ENCODE peak calls at places on chromosomes 11 and 22, in eight cellular contexts. One of them, this sample, is unnamed.
A peak's percentile ranks its signal among the peaks of the same experiment; 100 is the strongest.

GRCh38 chr22:32745251-32745995 is 56.1 kb upstream of the TIMP3 start:
- DNase-seq in K562: no peak
- DNase-seq in HepG2: no peak
- DNase-seq in IMR-90: peak; percentile 55
- DNase-seq in SK-N-SH: peak; percentile 78
- DNase-seq in HCT116: peak; percentile 70
- DNase-seq in A549: no peak
- DNase-seq in GM12878: no peak
- DNase-seq in this sample: no peak

GRCh38 chr22:19868773-19869471 is 14.2 kb upstream of the GNB1L start:
- DNase-seq in K562: no peak
- DNase-seq in HepG2: no peak
- DNase-seq in IMR-90: no peak
- DNase-seq in SK-N-SH: no peak
- DNase-seq in HCT116: no peak
- DNase-seq in A549: no peak
- DNase-seq in GM12878: no peak
- DNase-seq in this sample: peak; percentile 49

GRCh38 chr11:28799316-28799715 is 691.1 kb downstream of the METTL15 start:
- DNase-seq in K562: no peak
- DNase-seq in HepG2: no peak
- DNase-seq in IMR-90: no peak
- DNase-seq in SK-N-SH: no peak
- DNase-seq in HCT116: no peak
- DNase-seq in A549: no peak
- DNase-seq in GM12878: no peak
- DNase-seq in this sample: no peak

GRCh38 chr11:113977701-113978100 is 2.8 kb downstream of the HTR3A start:
- DNase-seq in K562: no peak
- DNase-seq in HepG2: no peak
- DNase-seq in IMR-90: no peak
- DNase-seq in SK-N-SH: no peak
- DNase-seq in HCT116: no peak
- DNase-seq in A549: no peak
- DNase-seq in GM12878: no peak
- DNase-seq in this sample: no peak

GRCh38 chr11:78081583-78081982 is 1.9 kb upstream of the NDUFC2 start:
- DNase-seq in K562: no peak
- DNase-seq in HepG2: no peak
- DNase-seq in IMR-90: no peak
- DNase-seq in SK-N-SH: no peak
- DNase-seq in HCT116: no peak
- DNase-seq in A549: no peak
- DNase-seq in GM12878: no peak
- DNase-seq in this sample: no peak

GRCh38 chr11:90222152-90222458 is 744 bp downstream of the CHORDC1 start:
- DNase-seq in K562: no peak
- DNase-seq in HepG2: no peak
- DNase-seq in IMR-90: no peak
- DNase-seq in SK-N-SH: no peak
- DNase-seq in HCT116: no peak
- DNase-seq in A549: no peak
- DNase-seq in GM12878: no peak
- DNase-seq in this sample: no peak

GRCh38 chr22:30327864-30328345 is 1.2 kb upstream of the TBC1D10A start:
- DNase-seq in K562: peak; percentile 30
- DNase-seq in HepG2: peak; percentile 53
- DNase-seq in IMR-90: no peak
- DNase-seq in SK-N-SH: peak; percentile 35
- DNase-seq in HCT116: peak; percentile 27
- DNase-seq in A549: no peak
- DNase-seq in GM12878: no peak
- DNase-seq in this sample: no peak

GRCh38 chr11:75720639-75721038 is 3.0 kb downstream of the MOGAT2 start:
- DNase-seq in K562: no peak
- DNase-seq in HepG2: no peak
- DNase-seq in IMR-90: no peak
- DNase-seq in SK-N-SH: no peak
- DNase-seq in HCT116: no peak
- DNase-seq in A549: no peak
- DNase-seq in GM12878: no peak
- DNase-seq in this sample: no peak

GRCh38 chr11:63015521-63016215 is at the start of gene SLC22A8:
- DNase-seq in K562: no peak
- DNase-seq in HepG2: peak; percentile 50
- DNase-seq in IMR-90: no peak
- DNase-seq in SK-N-SH: no peak
- DNase-seq in HCT116: no peak
- DNase-seq in A549: no peak
- DNase-seq in GM12878: no peak
- DNase-seq in this sample: no peak

GRCh38 chr11:44538375-44539054 is 26.9 kb upstream of the CD82 start:
- DNase-seq in K562: peak; percentile 85
- DNase-seq in HepG2: peak; percentile 48
- DNase-seq in IMR-90: peak; percentile 56
- DNase-seq in SK-N-SH: peak; percentile 90
- DNase-seq in HCT116: peak; percentile 52
- DNase-seq in A549: peak; percentile 91
- DNase-seq in GM12878: no peak
- DNase-seq in this sample: peak; percentile 92

GRCh38 chr11:79942071-79942470 is 501.2 kb upstream of the TENM4 start:
- DNase-seq in K562: no peak
- DNase-seq in HepG2: no peak
- DNase-seq in IMR-90: peak; percentile 42
- DNase-seq in SK-N-SH: no peak
- DNase-seq in HCT116: no peak
- DNase-seq in A549: no peak
- DNase-seq in GM12878: no peak
- DNase-seq in this sample: no peak

GRCh38 chr11:80872116-80872728 is 1431.4 kb upstream of the TENM4 start:
- DNase-seq in K562: no peak
- DNase-seq in HepG2: no peak
- DNase-seq in IMR-90: no peak
- DNase-seq in SK-N-SH: no peak
- DNase-seq in HCT116: no peak
- DNase-seq in A549: no peak
- DNase-seq in GM12878: no peak
- DNase-seq in this sample: no peak

GRCh38 chr22:50691521-50691920 is 18.9 kb downstream of the SHANK3 start:
- DNase-seq in K562: peak; percentile 25
- DNase-seq in HepG2: peak; percentile 33
- DNase-seq in IMR-90: peak; percentile 44
- DNase-seq in SK-N-SH: no peak
- DNase-seq in HCT116: peak; percentile 29
- DNase-seq in A549: no peak
- DNase-seq in GM12878: peak; percentile 13
- DNase-seq in this sample: no peak

GRCh38 chr11:119337581-119338317 is 2.9 kb downstream of the C1QTNF5 start:
- DNase-seq in K562: peak; percentile 57
- DNase-seq in HepG2: no peak
- DNase-seq in IMR-90: peak; percentile 90
- DNase-seq in SK-N-SH: peak; percentile 74
- DNase-seq in HCT116: no peak
- DNase-seq in A549: no peak
- DNase-seq in GM12878: no peak
- DNase-seq in this sample: no peak

GRCh38 chr11:62394825-62395538 is 23.9 kb upstream of the SCGB1A1 start:
- DNase-seq in K562: peak; percentile 57
- DNase-seq in HepG2: peak; percentile 71
- DNase-seq in IMR-90: peak; percentile 80
- DNase-seq in SK-N-SH: peak; percentile 89
- DNase-seq in HCT116: peak; percentile 61
- DNase-seq in A549: peak; percentile 93
- DNase-seq in GM12878: peak; percentile 28
- DNase-seq in this sample: peak; percentile 82

GRCh38 chr11:8337396-8337795 is 73.7 kb upstream of the LMO1 start:
- DNase-seq in K562: no peak
- DNase-seq in HepG2: no peak
- DNase-seq in IMR-90: no peak
- DNase-seq in SK-N-SH: no peak
- DNase-seq in HCT116: no peak
- DNase-seq in A549: no peak
- DNase-seq in GM12878: no peak
- DNase-seq in this sample: no peak

GRCh38 chr11:8337115-8337386 is 73.4 kb upstream of the LMO1 start:
- DNase-seq in K562: no peak
- DNase-seq in HepG2: no peak
- DNase-seq in IMR-90: no peak
- DNase-seq in SK-N-SH: no peak
- DNase-seq in HCT116: no peak
- DNase-seq in A549: no peak
- DNase-seq in GM12878: no peak
- DNase-seq in this sample: no peak

GRCh38 chr11:8336356-8337114 is 72.9 kb upstream of the LMO1 start:
- DNase-seq in K562: no peak
- DNase-seq in HepG2: no peak
- DNase-seq in IMR-90: no peak
- DNase-seq in SK-N-SH: no peak
- DNase-seq in HCT116: no peak
- DNase-seq in A549: no peak
- DNase-seq in GM12878: no peak
- DNase-seq in this sample: no peak

GRCh38 chr11:8339592-8340022 is 75.9 kb upstream of the LMO1 start:
- DNase-seq in K562: no peak
- DNase-seq in HepG2: no peak
- DNase-seq in IMR-90: no peak
- DNase-seq in SK-N-SH: no peak
- DNase-seq in HCT116: no peak
- DNase-seq in A549: no peak
- DNase-seq in GM12878: no peak
- DNase-seq in this sample: no peak

GRCh38 chr11:8338138-8338537 is 74.5 kb upstream of the LMO1 start:
- DNase-seq in K562: peak; percentile 82
- DNase-seq in HepG2: peak; percentile 18
- DNase-seq in IMR-90: peak; percentile 12
- DNase-seq in SK-N-SH: peak; percentile 94
- DNase-seq in HCT116: peak; percentile 31
- DNase-seq in A549: peak; percentile 77
- DNase-seq in GM12878: no peak
- DNase-seq in this sample: no peak
- TF ChIP-seq RAD21 in K562: peak; percentile 51
- TF ChIP-seq RAD21 in HepG2: peak; percentile 49
- TF ChIP-seq RAD21 in IMR-90: peak; percentile 39
- TF ChIP-seq RAD21 in SK-N-SH: peak; percentile 72
- TF ChIP-seq RAD21 in HCT116: peak; percentile 56
- TF ChIP-seq RAD21 in A549: peak; percentile 39
- TF ChIP-seq RAD21 in GM12878: peak; percentile 52
- TF ChIP-seq RAD21 in this sample: peak; percentile 71

DNA sequence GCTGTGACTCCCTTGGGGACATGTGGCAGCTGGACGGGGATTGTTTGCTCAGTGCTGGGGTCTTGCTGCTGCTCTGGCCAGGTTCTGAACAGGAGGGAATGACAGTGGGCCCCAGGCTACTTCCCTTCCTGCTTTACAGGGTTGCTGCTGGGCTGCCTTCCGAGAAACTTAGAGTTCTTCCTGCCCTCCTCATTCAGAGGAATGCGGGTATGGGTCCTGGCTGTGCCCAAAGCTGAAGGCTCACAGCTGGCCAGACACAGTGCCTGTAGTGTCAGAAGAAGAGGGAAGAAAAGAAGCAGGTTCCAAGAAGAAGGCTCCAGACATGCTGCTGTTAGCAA is 108.3 kb upstream of the PARVA start:
- DNase-seq in K562: no peak
- DNase-seq in HepG2: no peak
- DNase-seq in IMR-90: peak; percentile 68
- DNase-seq in SK-N-SH: peak; percentile 67
- DNase-seq in HCT116: no peak
- DNase-seq in A549: no peak
- DNase-seq in GM12878: no peak
- DNase-seq in this sample: no peak
- TF ChIP-seq RAD21 in K562: no peak
- TF ChIP-seq RAD21 in HepG2: no peak
- TF ChIP-seq RAD21 in IMR-90: no peak
- TF ChIP-seq RAD21 in SK-N-SH: no peak
- TF ChIP-seq RAD21 in HCT116: no peak
- TF ChIP-seq RAD21 in A549: no peak
- TF ChIP-seq RAD21 in GM12878: no peak
- TF ChIP-seq RAD21 in this sample: no peak

DNA sequence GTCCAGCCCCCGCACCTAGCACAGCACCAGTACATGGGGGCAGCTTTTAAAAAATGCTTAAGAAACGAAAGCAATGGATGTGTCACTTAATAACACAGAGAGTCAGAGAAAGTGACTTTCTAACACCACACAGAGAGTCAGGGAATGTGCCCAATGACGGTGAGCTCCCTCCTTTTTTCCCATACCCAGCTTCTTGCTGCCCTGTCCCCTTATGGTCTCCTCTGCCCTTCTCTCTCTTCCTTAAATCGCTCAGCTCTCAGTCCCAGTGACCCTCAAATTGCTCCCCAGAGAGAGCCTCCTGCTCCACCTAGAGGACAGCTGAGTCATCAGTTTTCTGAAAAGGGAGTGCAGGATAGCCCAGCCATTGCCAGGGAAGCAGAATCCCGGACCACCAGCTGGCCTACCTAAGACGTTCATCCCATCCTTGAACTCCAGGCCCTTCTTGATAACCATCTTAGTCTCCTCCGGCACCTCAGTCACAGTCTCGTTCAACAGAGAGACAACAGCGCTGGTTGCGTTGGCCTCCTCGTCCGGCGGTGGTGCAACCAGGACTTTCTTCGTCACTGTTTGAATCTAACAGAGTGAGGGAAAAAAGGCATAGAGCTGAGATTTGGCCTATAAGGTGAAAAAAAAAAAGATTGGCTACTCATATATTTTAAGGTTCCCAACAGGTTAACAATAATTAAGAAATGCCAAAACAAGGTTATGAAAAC is 113.5 kb downstream of the SLC1A2 start:
- DNase-seq in K562: peak; percentile 51
- DNase-seq in HepG2: peak; percentile 12
- DNase-seq in IMR-90: peak; percentile 56
- DNase-seq in SK-N-SH: peak; percentile 63
- DNase-seq in HCT116: peak; percentile 13
- DNase-seq in A549: peak; percentile 46
- DNase-seq in GM12878: no peak
- DNase-seq in this sample: peak; percentile 21
- TF ChIP-seq RAD21 in K562: peak; percentile 69
- TF ChIP-seq RAD21 in HepG2: no peak
- TF ChIP-seq RAD21 in IMR-90: peak; percentile 55
- TF ChIP-seq RAD21 in SK-N-SH: peak; percentile 85
- TF ChIP-seq RAD21 in HCT116: peak; percentile 66
- TF ChIP-seq RAD21 in A549: peak; percentile 54
- TF ChIP-seq RAD21 in GM12878: peak; percentile 93
- TF ChIP-seq RAD21 in this sample: peak; percentile 84

DNA sequence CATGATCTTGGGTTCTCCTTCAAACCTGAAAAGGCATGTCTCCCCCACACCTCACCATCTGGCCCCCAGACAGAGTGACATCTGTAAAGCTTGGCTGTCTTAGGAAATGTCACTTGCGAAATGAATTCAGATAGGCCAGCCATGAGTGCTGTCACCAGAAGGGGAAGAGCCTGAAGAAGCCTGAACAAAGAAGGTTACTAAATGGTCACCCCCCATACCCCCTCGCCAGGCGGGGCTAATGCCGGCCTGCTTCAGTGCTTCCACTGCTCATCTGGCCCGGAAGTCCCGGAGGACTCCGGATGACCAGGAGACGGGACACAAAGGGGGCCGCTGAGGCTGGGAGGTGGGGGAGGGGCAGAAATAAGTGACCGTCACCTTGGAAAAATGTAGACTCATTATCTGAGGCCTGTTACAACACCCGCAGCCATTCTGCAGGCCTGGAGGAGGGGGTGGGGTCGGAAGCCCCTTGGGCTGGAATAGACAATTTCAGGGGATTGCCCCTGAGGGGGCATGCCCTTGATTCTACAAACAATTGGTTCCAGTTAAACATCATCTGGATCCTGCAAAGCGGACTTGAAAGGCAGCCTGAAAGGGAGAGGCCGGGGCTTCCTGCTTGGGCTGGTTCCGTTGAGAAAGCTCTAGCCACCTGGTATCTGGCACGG is 43.2 kb downstream of the NAT10 start:
- DNase-seq in K562: no peak
- DNase-seq in HepG2: no peak
- DNase-seq in IMR-90: no peak
- DNase-seq in SK-N-SH: no peak
- DNase-seq in HCT116: no peak
- DNase-seq in A549: no peak
- DNase-seq in GM12878: no peak
- DNase-seq in this sample: no peak
- TF ChIP-seq RAD21 in K562: no peak
- TF ChIP-seq RAD21 in HepG2: no peak
- TF ChIP-seq RAD21 in IMR-90: no peak
- TF ChIP-seq RAD21 in SK-N-SH: no peak
- TF ChIP-seq RAD21 in HCT116: no peak
- TF ChIP-seq RAD21 in A549: no peak
- TF ChIP-seq RAD21 in GM12878: no peak
- TF ChIP-seq RAD21 in this sample: no peak

This sample was measured in H1.